ENCODE peak calls at places on chromosomes 12 and 14, in eight cellular contexts. A is cardiac fibroblast, S is HFFc6, B is endothelial cell, C is astrocyte of the spinal cord, H is omental fat pad, F is cardiac muscle cell, Y is GM20000. G is an unnamed sample.

GRCh38 chr12:98574110-98574509 is 19.4 kb upstream of the SLC25A3 start:
- DNase-seq in A (no peak), S (no peak), B (no peak), C (no peak), H (no peak), F (peak), Y (no peak), G (no peak)

GRCh38 chr12:124715121-124715990 is 147.9 kb upstream of the NCOR2 start:
- DNase-seq in A (no peak), S (peak), B (no peak), C (no peak), H (no peak), F (no peak), Y (no peak), G (no peak)

GRCh38 chr12:11615481-11615880 is 34.0 kb upstream of the ETV6 start:
- DNase-seq in A (no peak), S (no peak), B (no peak), C (no peak), H (no peak), F (no peak), Y (no peak), G (no peak)

GRCh38 chr12:6752181-6752930 is 585 bp downstream of the MLF2 start:
- DNase-seq in A (peak), S (peak), B (peak), C (peak), H (no peak), F (peak), Y (no peak), G (no peak)

GRCh38 chr12:57224973-57225679 is 4.4 kb upstream of the SHMT2 start:
- DNase-seq in A (peak), S (no peak), B (peak), C (no peak), H (no peak), F (peak), Y (peak), G (peak)

GRCh38 chr14:51004801-51005526 is 60.7 kb upstream of the PYGL start:
- DNase-seq in A (peak), S (no peak), B (no peak), C (peak), H (no peak), F (peak), Y (no peak), G (no peak)

GRCh38 chr12:57834086-57834876 is 12.2 kb downstream of the CTDSP2 start:
- DNase-seq in A (no peak), S (no peak), B (no peak), C (no peak), H (no peak), F (no peak), Y (no peak), G (no peak)

GRCh38 chr14:62443796-62444195 is 601.5 kb downstream of the KCNH5 start:
- DNase-seq in A (no peak), S (peak), B (no peak), C (peak), H (no peak), F (no peak), Y (no peak), G (no peak)

GRCh38 chr12:3935078-3935477 is 61.9 kb upstream of the PARP11 start:
- DNase-seq in A (no peak), S (no peak), B (no peak), C (no peak), H (no peak), F (no peak), Y (no peak), G (no peak)

GRCh38 chr12:14289596-14289995 is 75.9 kb upstream of the ATF7IP start:
- DNase-seq in A (no peak), S (no peak), B (no peak), C (no peak), H (no peak), F (no peak), Y (no peak), G (no peak)

GRCh38 chr14:101197595-101198397 is 294.3 kb upstream of the RTL1 start:
- DNase-seq in A (no peak), S (no peak), B (no peak), C (no peak), H (peak), F (no peak), Y (no peak), G (no peak)

DNA sequence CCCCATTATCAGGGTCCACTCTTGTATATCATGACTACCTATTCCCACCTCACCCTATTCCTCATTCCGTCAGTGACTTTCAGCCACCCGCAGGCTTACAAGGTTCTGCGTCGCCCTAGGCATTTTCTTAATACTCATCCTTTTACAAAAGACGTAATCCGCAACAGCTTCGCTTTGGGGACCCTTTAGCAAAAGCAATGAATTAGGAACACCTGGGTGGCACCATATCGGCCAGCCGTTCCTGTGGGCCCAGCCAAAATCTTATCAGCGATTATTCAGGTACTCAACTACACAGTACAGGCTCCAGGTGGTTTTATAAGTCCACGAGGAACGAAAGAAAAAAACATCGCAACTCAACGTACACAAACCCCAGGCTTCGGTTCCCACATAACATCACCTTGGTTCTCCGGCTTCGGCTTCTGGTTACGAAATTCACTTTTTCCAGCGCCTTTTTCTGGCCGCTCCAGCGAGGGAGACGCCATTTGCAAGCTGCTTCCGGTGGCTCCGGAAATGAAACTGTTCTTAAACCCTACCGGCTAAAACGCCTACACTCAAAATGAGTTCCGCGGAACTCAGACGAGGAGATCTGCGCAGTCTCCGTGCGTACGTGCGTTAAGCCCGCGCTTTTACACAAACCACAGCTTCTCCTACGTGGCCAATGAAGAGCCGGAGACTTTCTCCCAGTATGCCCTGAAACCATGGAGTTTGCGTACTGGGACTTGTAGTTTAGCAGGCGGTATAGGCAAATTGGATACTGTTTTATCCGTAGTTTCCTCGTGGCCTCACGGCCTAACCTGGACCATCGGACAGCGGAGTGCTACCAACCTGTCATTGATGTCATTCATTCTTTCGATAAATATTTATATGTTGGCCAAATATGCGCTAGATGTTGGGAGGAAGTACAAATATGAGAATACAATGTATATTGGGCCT is at the start of gene KRR1:
- DNase-seq in A (peak), S (peak), B (peak), C (peak), H (peak), F (peak), Y (peak), G (peak)
- TF ChIP-seq CTCF in A (peak), S (peak), B (peak), C (no peak), H (no peak), F (no peak), Y (no peak), G (no peak)

DNA sequence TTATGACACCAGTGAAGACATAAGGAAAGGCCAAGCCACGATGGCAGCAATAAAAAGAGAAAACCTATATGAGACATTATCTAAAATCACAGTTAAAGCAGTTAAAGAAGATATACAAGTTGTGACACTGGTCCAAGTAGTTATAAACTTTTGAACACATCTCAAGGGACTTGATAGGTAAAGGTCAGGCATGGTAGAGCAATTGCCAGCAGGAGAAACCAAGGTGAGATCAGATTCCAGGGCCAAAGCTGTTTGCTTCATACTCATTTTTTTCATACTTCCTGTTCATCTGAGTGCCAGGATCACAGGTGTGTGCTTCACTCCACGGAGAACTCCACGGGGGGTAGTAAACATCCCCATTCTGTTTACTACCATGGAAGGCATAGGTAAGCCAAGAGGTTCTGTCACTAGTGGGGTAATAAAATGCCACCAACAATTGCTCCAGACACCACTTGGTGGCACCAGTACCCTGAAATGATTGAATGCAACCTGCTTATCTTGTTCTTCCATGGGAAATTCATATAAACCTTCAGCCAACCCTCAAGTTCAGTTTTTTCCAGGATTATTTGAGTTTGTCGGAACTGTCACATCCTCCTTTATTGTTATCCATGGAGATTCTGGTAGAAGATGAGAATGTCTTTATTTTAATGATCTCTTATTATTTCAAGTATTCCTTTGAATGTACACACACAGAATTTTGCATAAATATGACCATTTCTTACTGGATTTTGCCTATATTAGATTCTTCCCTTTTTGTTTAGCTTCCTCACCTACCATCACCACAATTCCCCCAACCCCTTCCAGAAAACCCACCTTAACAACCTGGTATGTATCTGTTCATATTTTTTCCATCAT is 59.2 kb upstream of the TSPAN8 start:
- DNase-seq in A (peak), S (no peak), B (peak), C (peak), H (no peak), F (peak), Y (no peak), G (no peak)
- TF ChIP-seq CTCF in A (peak), S (peak), B (peak), C (peak), H (no peak), F (peak), Y (peak), G (peak)

DNA sequence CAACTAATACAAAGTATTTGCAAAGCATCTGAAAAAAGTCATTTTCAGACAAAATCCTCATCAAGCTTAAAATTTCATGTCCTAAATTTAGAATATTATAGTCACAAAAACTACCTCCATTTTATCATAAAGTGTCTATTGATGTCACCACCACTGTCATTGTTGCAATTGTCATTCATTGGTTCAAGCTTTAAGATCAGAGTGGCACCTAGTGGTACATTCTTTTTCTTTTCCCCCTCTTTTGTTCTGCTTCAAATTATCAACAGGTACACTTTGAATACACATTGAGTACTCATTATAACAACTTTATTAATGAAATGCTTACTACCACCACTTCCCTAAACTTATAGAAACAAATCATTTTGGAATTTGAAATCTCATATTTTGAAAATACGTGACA is 379.8 kb downstream of the SEC23A start:
- DNase-seq in A (no peak), S (no peak), B (no peak), C (no peak), H (no peak), F (no peak), Y (no peak), G (no peak)
- TF ChIP-seq CTCF in A (no peak), S (peak), B (no peak), C (no peak), H (no peak), F (no peak), Y (no peak), G (no peak)

DNA sequence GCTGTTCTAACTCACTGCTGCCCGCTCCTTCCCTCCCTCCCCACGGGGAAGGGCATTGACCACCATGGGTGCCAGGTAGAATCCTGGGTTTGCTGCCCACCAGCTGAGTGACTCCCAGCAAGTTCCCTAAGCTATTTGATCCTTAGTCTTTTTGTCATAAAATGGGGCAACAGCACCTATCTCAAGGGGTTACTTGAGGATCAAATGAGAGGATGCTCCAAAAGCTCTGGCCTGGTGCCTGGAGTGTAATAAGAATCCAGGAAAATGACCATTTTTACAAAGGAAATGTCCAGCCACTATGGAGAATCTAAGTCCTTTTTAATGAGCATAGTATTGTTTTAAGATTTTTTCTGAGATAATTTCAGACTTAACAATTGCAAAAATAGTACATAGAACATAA is 61.4 kb upstream of the CMKLR1 start:
- DNase-seq in A (no peak), S (no peak), B (no peak), C (no peak), H (no peak), F (no peak), Y (no peak), G (no peak)
- TF ChIP-seq CTCF in A (no peak), S (no peak), B (no peak), C (no peak), H (no peak), F (no peak), Y (no peak), G (no peak)

GRCh38 chr12:5155866-5156265 is 112.2 kb downstream of the KCNA5 start:
- DNase-seq in A (no peak), S (no peak), B (no peak), C (no peak), H (no peak), F (no peak), Y (no peak), G (no peak)

GRCh38 chr12:5148880-5149279 is 105.2 kb downstream of the KCNA5 start:
- DNase-seq in A (no peak), S (no peak), B (no peak), C (no peak), H (no peak), F (no peak), Y (no peak), G (no peak)

GRCh38 chr12:5154091-5154490 is 110.4 kb downstream of the KCNA5 start:
- DNase-seq in A (no peak), S (no peak), B (no peak), C (no peak), H (no peak), F (peak), Y (no peak), G (no peak)
- TF ChIP-seq CTCF in A (no peak), S (no peak), B (no peak), C (no peak), H (no peak), F (no peak), Y (no peak), G (no peak)

GRCh38 chr12:131177599-131177998 is 223.9 kb downstream of the ADGRD1 start:
- DNase-seq in A (no peak), S (no peak), B (no peak), C (no peak), H (no peak), F (no peak), Y (no peak), G (no peak)
- TF ChIP-seq CTCF in A (no peak), S (no peak), B (no peak), C (no peak), H (no peak), F (no peak), Y (no peak), G (no peak)

DNA sequence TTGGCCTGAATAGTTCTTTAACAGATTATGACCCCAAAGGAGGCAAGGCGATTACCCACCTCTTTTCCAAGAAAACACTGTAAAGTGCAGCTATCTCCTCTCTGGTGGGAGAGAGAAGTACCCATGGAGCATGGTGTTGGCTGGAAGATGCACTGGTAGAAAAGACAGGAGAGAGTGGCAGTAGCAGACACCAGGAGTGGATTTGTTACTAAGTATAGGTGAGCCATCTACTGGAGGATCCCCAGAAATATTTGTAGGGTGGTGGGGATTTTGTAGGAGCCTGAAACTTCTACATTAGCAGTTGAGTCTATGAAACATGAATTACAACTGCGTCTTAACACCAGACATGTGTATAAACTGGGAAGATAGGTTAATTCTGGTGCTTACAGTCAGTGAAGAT is 148.0 kb downstream of the SLC38A4 start:
- DNase-seq in A (peak), S (peak), B (no peak), C (peak), H (no peak), F (peak), Y (no peak), G (no peak)
- TF ChIP-seq CTCF in A (peak), S (peak), B (no peak), C (peak), H (no peak), F (peak), Y (no peak), G (no peak)

GRCh38 chr12:78087363-78087675 is 256.6 kb downstream of the NAV3 start:
- DNase-seq in A (peak), S (no peak), B (no peak), C (peak), H (no peak), F (no peak), Y (no peak), G (no peak)

GRCh38 chr12:78085562-78086182 is 255.0 kb downstream of the NAV3 start:
- DNase-seq in A (peak), S (peak), B (no peak), C (peak), H (no peak), F (no peak), Y (no peak), G (peak)

GRCh38 chr12:78081590-78082314 is 251.1 kb downstream of the NAV3 start:
- DNase-seq in A (no peak), S (no peak), B (no peak), C (no peak), H (no peak), F (no peak), Y (no peak), G (no peak)

GRCh38 chr12:78088391-78088832 is 257.7 kb downstream of the NAV3 start:
- DNase-seq in A (peak), S (no peak), B (no peak), C (peak), H (no peak), F (no peak), Y (no peak), G (no peak)

DNA sequence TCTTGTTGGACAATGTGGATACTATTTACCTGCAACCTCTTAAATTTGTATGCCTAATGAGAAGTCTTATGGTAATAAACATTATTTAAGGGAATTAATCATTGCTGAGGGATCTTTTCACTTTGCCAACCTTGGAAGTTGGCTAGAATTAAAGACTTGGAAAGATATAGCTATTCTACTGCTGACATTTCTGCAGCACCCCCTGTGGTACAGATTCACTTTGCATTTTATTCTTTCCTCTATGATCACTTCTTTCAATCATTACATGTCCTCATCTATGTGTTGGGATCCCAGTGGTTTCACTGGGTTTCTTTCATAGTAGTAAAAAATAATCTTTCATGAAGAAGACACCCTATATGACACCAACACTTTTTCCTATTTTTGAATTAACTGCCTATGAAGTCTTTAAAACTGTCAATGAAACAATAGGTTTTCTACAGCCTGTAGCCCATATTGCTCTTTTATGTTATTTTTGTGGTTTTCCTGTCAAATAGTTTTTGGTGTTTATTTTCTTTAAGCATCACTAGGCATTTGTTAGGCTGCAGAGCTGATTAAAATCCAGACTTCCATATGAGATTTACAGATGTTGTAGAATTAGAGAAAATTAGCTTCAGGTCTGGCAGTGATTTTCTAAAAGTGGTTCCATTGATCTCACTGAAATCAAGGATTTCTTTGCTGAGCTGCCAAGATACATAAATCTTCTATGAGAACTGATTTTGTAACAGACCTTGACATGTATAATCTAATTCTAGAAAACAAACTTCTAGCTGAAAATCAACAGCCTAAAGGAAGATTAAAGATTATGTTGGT is 256.1 kb downstream of the NAV3 start:
- DNase-seq in A (no peak), S (no peak), B (no peak), C (peak), H (no peak), F (no peak), Y (no peak), G (no peak)
- TF ChIP-seq CTCF in A (peak), S (peak), B (peak), C (peak), H (no peak), F (no peak), Y (no peak), G (no peak)

DNA sequence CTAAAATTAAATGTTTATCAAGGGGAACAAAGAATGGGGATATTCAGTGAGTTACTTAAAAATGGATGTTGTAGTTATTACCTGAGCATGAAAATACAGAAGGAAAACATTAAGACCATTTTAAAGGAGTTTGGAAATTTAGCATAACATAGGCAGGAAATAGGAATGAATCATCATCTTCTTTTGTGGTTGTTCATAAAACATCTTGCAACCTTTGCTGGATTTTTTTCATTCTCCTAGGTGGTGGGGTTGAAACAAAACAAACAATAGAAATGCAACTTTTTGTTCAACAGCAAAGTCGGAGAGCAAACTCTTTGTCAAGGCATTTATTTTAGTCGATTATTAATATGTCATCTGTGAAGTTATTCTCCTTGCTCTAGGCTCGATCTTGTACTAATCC is 275.1 kb downstream of the IPO8 start:
- DNase-seq in A (peak), S (no peak), B (no peak), C (peak), H (no peak), F (no peak), Y (no peak), G (no peak)
- TF ChIP-seq CTCF in A (no peak), S (no peak), B (no peak), C (no peak), H (no peak), F (no peak), Y (no peak), G (no peak)

G was measured in HL-60.